ENCODE peak calls at places on chromosomes 16 and 17, in ten cellular contexts. One of them, this sample, is unnamed.
A peak's percentile ranks its signal among the peaks of the same experiment; 100 is the strongest.

GRCh38 chr16:51510416-51510815 is 359.3 kb upstream of the SALL1 start:
- DNase-seq in tibial artery: no peak
- DNase-seq in tibial nerve: no peak
- DNase-seq in H9: no peak
- DNase-seq in fibroblast of lung: no peak
- DNase-seq in breast epithelium: no peak
- DNase-seq in Peyer's patch: no peak
- DNase-seq in CD8-positive, alpha-beta T cell: no peak
- DNase-seq in lower lobe of right lung: no peak
- DNase-seq in thyroid gland: no peak
- DNase-seq in this sample: no peak

GRCh38 chr16:2216330-2216729 is 1.7 kb upstream of the PGP start:
- DNase-seq in tibial nerve: no peak
- DNase-seq in Peyer's patch: no peak
- DNase-seq in tibial artery: no peak
- DNase-seq in lower lobe of right lung: no peak
- DNase-seq in fibroblast of lung: no peak
- DNase-seq in CD8-positive, alpha-beta T cell: no peak
- DNase-seq in breast epithelium: no peak
- DNase-seq in H9: no peak
- DNase-seq in thyroid gland: no peak
- DNase-seq in this sample: no peak

GRCh38 chr16:4140652-4141051 is 24.4 kb upstream of the ADCY9 start:
- DNase-seq in fibroblast of lung: peak; percentile 74
- DNase-seq in tibial artery: no peak
- DNase-seq in thyroid gland: no peak
- DNase-seq in lower lobe of right lung: no peak
- DNase-seq in H9: no peak
- DNase-seq in CD8-positive, alpha-beta T cell: no peak
- DNase-seq in tibial nerve: no peak
- DNase-seq in Peyer's patch: no peak
- DNase-seq in breast epithelium: no peak
- DNase-seq in this sample: no peak

GRCh38 chr17:4900231-4901107 is 1.1 kb downstream of the C17orf107 start:
- DNase-seq in Peyer's patch: peak; percentile 77
- DNase-seq in fibroblast of lung: peak; percentile 21
- DNase-seq in thyroid gland: no peak
- DNase-seq in lower lobe of right lung: peak; percentile 71
- DNase-seq in breast epithelium: no peak
- DNase-seq in CD8-positive, alpha-beta T cell: peak; percentile 34
- DNase-seq in tibial nerve: no peak
- DNase-seq in H9: peak; percentile 94
- DNase-seq in tibial artery: no peak
- DNase-seq in this sample: no peak

GRCh38 chr17:65072577-65073178 is 16.1 kb upstream of the GNA13 start:
- DNase-seq in CD8-positive, alpha-beta T cell: no peak
- DNase-seq in thyroid gland: no peak
- DNase-seq in breast epithelium: no peak
- DNase-seq in fibroblast of lung: no peak
- DNase-seq in H9: no peak
- DNase-seq in tibial artery: no peak
- DNase-seq in lower lobe of right lung: no peak
- DNase-seq in Peyer's patch: peak; percentile 86
- DNase-seq in tibial nerve: no peak
- DNase-seq in this sample: no peak

GRCh38 chr17:73645050-73645871 is 1.0 kb upstream of the SDK2 start:
- DNase-seq in fibroblast of lung: peak; percentile 59
- DNase-seq in lower lobe of right lung: no peak
- DNase-seq in CD8-positive, alpha-beta T cell: no peak
- DNase-seq in breast epithelium: no peak
- DNase-seq in tibial nerve: no peak
- DNase-seq in thyroid gland: peak; percentile 56
- DNase-seq in H9: peak; percentile 73
- DNase-seq in Peyer's patch: peak; percentile 50
- DNase-seq in tibial artery: no peak
- DNase-seq in this sample: no peak

GRCh38 chr16:86044241-86044671 is 145.3 kb downstream of the IRF8 start:
- DNase-seq in tibial artery: peak; percentile 22
- DNase-seq in H9: peak; percentile 86
- DNase-seq in thyroid gland: peak; percentile 14
- DNase-seq in lower lobe of right lung: no peak
- DNase-seq in Peyer's patch: peak; percentile 64
- DNase-seq in tibial nerve: no peak
- DNase-seq in fibroblast of lung: peak; percentile 39
- DNase-seq in CD8-positive, alpha-beta T cell: peak; percentile 13
- DNase-seq in breast epithelium: no peak
- DNase-seq in this sample: no peak

GRCh38 chr16:275041-275621 is 613 bp downstream of the RGS11 start:
- DNase-seq in lower lobe of right lung: no peak
- DNase-seq in H9: peak; percentile 55
- DNase-seq in breast epithelium: no peak
- DNase-seq in tibial artery: no peak
- DNase-seq in Peyer's patch: no peak
- DNase-seq in thyroid gland: no peak
- DNase-seq in tibial nerve: no peak
- DNase-seq in fibroblast of lung: no peak
- DNase-seq in CD8-positive, alpha-beta T cell: no peak
- DNase-seq in this sample: no peak

GRCh38 chr17:40194821-40195220 is 17.6 kb downstream of the RAPGEFL1 start:
- DNase-seq in CD8-positive, alpha-beta T cell: no peak
- DNase-seq in tibial artery: no peak
- DNase-seq in breast epithelium: no peak
- DNase-seq in Peyer's patch: no peak
- DNase-seq in fibroblast of lung: no peak
- DNase-seq in H9: no peak
- DNase-seq in lower lobe of right lung: no peak
- DNase-seq in thyroid gland: no peak
- DNase-seq in tibial nerve: no peak
- DNase-seq in this sample: no peak

GRCh38 chr17:50056217-50056960 is 479 bp downstream of the ITGA3 start:
- DNase-seq in tibial nerve: no peak
- DNase-seq in Peyer's patch: peak; percentile 81
- DNase-seq in CD8-positive, alpha-beta T cell: peak; percentile 42
- DNase-seq in breast epithelium: peak; percentile 79
- DNase-seq in thyroid gland: peak; percentile 82
- DNase-seq in tibial artery: peak; percentile 46
- DNase-seq in H9: peak; percentile 88
- DNase-seq in fibroblast of lung: peak; percentile 69
- DNase-seq in lower lobe of right lung: peak; percentile 80
- DNase-seq in this sample: no peak

GRCh38 chr17:73430165-73430680 is 118.4 kb upstream of the CDC42EP4 start:
- DNase-seq in tibial nerve: no peak
- DNase-seq in lower lobe of right lung: peak; percentile 42
- DNase-seq in breast epithelium: no peak
- DNase-seq in fibroblast of lung: no peak
- DNase-seq in thyroid gland: no peak
- DNase-seq in CD8-positive, alpha-beta T cell: no peak
- DNase-seq in H9: peak; percentile 26
- DNase-seq in tibial artery: no peak
- DNase-seq in Peyer's patch: no peak
- DNase-seq in this sample: no peak

GRCh38 chr17:15232517-15232915 is 32.6 kb downstream of the PMP22 start:
- DNase-seq in tibial nerve: no peak
- DNase-seq in tibial artery: no peak
- DNase-seq in fibroblast of lung: no peak
- DNase-seq in H9: no peak
- DNase-seq in CD8-positive, alpha-beta T cell: no peak
- DNase-seq in Peyer's patch: no peak
- DNase-seq in breast epithelium: no peak
- DNase-seq in thyroid gland: no peak
- DNase-seq in lower lobe of right lung: no peak
- DNase-seq in this sample: no peak

GRCh38 chr17:27349540-27350021 is 55.7 kb downstream of the WSB1 start:
- DNase-seq in lower lobe of right lung: no peak
- DNase-seq in tibial artery: no peak
- DNase-seq in thyroid gland: peak; percentile 30
- DNase-seq in H9: peak; percentile 76
- DNase-seq in fibroblast of lung: no peak
- DNase-seq in Peyer's patch: no peak
- DNase-seq in tibial nerve: no peak
- DNase-seq in CD8-positive, alpha-beta T cell: no peak
- DNase-seq in breast epithelium: no peak
- DNase-seq in this sample: no peak

GRCh38 chr16:47873434-47873833 is 282.4 kb downstream of the ABCC12 start:
- DNase-seq in H9: no peak
- DNase-seq in thyroid gland: no peak
- DNase-seq in tibial nerve: no peak
- DNase-seq in breast epithelium: no peak
- DNase-seq in CD8-positive, alpha-beta T cell: no peak
- DNase-seq in lower lobe of right lung: no peak
- DNase-seq in Peyer's patch: no peak
- DNase-seq in tibial artery: no peak
- DNase-seq in fibroblast of lung: no peak
- DNase-seq in this sample: no peak

GRCh38 chr17:35749560-35750412 is 3.3 kb downstream of the GAS2L2 start:
- DNase-seq in H9: peak; percentile 71
- DNase-seq in CD8-positive, alpha-beta T cell: no peak
- DNase-seq in Peyer's patch: no peak
- DNase-seq in fibroblast of lung: no peak
- DNase-seq in breast epithelium: no peak
- DNase-seq in lower lobe of right lung: no peak
- DNase-seq in tibial nerve: no peak
- DNase-seq in tibial artery: no peak
- DNase-seq in thyroid gland: peak; percentile 14
- DNase-seq in this sample: no peak

GRCh38 chr17:73307130-73307529 is 4.7 kb downstream of the CDC42EP4 start:
- DNase-seq in Peyer's patch: no peak
- DNase-seq in lower lobe of right lung: no peak
- DNase-seq in breast epithelium: no peak
- DNase-seq in CD8-positive, alpha-beta T cell: no peak
- DNase-seq in thyroid gland: peak; percentile 90
- DNase-seq in H9: peak; percentile 23
- DNase-seq in tibial nerve: no peak
- DNase-seq in fibroblast of lung: no peak
- DNase-seq in tibial artery: no peak
- DNase-seq in this sample: no peak

GRCh38 chr16:9332574-9333148 is 241.2 kb downstream of the HAPSTR1 start:
- DNase-seq in lower lobe of right lung: no peak
- DNase-seq in Peyer's patch: no peak
- DNase-seq in tibial artery: no peak
- DNase-seq in H9: no peak
- DNase-seq in CD8-positive, alpha-beta T cell: no peak
- DNase-seq in tibial nerve: no peak
- DNase-seq in fibroblast of lung: no peak
- DNase-seq in breast epithelium: no peak
- DNase-seq in thyroid gland: no peak
- DNase-seq in this sample: no peak

GRCh38 chr17:68319420-68320162 is 28.3 kb downstream of the ARSG start:
- DNase-seq in Peyer's patch: no peak
- DNase-seq in lower lobe of right lung: no peak
- DNase-seq in fibroblast of lung: no peak
- DNase-seq in thyroid gland: no peak
- DNase-seq in tibial nerve: no peak
- DNase-seq in tibial artery: no peak
- DNase-seq in CD8-positive, alpha-beta T cell: no peak
- DNase-seq in breast epithelium: no peak
- DNase-seq in H9: no peak
- DNase-seq in this sample: no peak
- H3K27ac ChIP-seq in Peyer's patch: no peak overlapping the region
- H3K27ac ChIP-seq in lower lobe of right lung: no peak overlapping the region
- H3K27ac ChIP-seq in fibroblast of lung: no peak overlapping the region
- H3K27ac ChIP-seq in thyroid gland: no peak overlapping the region
- H3K27ac ChIP-seq in tibial nerve: no peak overlapping the region
- H3K27ac ChIP-seq in tibial artery: no peak overlapping the region
- H3K27ac ChIP-seq in CD8-positive, alpha-beta T cell: no peak overlapping the region
- H3K27ac ChIP-seq in breast epithelium: no peak overlapping the region
- H3K27ac ChIP-seq in H9: no peak overlapping the region
- H3K27ac ChIP-seq in this sample: no peak overlapping the region

GRCh38 chr16:17461951-17462729 is 8.6 kb downstream of the XYLT1 start:
- DNase-seq in H9: peak; percentile 53
- DNase-seq in breast epithelium: no peak
- DNase-seq in tibial artery: no peak
- DNase-seq in lower lobe of right lung: no peak
- DNase-seq in thyroid gland: no peak
- DNase-seq in CD8-positive, alpha-beta T cell: no peak
- DNase-seq in Peyer's patch: peak; percentile 77
- DNase-seq in fibroblast of lung: no peak
- DNase-seq in tibial nerve: no peak
- DNase-seq in this sample: no peak
- TF ChIP-seq CTCF in H9: peak; percentile 44
- TF ChIP-seq CTCF in breast epithelium: no peak
- TF ChIP-seq CTCF in tibial artery: no peak
- TF ChIP-seq CTCF in lower lobe of right lung: no peak
- TF ChIP-seq CTCF in thyroid gland: no peak
- TF ChIP-seq CTCF in CD8-positive, alpha-beta T cell: no peak
- TF ChIP-seq CTCF in Peyer's patch: no peak
- TF ChIP-seq CTCF in fibroblast of lung: no peak
- TF ChIP-seq CTCF in tibial nerve: no peak
- TF ChIP-seq CTCF in this sample: no peak

GRCh38 chr17:82215095-82215971 is 2.7 kb upstream of the CCDC57 start:
- DNase-seq in H9: no peak
- DNase-seq in tibial artery: no peak
- DNase-seq in CD8-positive, alpha-beta T cell: no peak
- DNase-seq in fibroblast of lung: no peak
- DNase-seq in tibial nerve: no peak
- DNase-seq in thyroid gland: no peak
- DNase-seq in lower lobe of right lung: no peak
- DNase-seq in Peyer's patch: no peak
- DNase-seq in breast epithelium: no peak
- DNase-seq in this sample: no peak

GRCh38 chr17:82217120-82217529 is 4.5 kb upstream of the CCDC57 start:
- DNase-seq in thyroid gland: no peak
- DNase-seq in CD8-positive, alpha-beta T cell: no peak
- DNase-seq in breast epithelium: no peak
- DNase-seq in Peyer's patch: no peak
- DNase-seq in fibroblast of lung: no peak
- DNase-seq in tibial nerve: no peak
- DNase-seq in tibial artery: no peak
- DNase-seq in H9: no peak
- DNase-seq in lower lobe of right lung: peak; percentile 80
- DNase-seq in this sample: no peak

GRCh38 chr17:82215972-82216300 is 3.3 kb upstream of the CCDC57 start:
- DNase-seq in CD8-positive, alpha-beta T cell: no peak
- DNase-seq in fibroblast of lung: no peak
- DNase-seq in H9: no peak
- DNase-seq in Peyer's patch: no peak
- DNase-seq in tibial nerve: no peak
- DNase-seq in breast epithelium: no peak
- DNase-seq in thyroid gland: no peak
- DNase-seq in lower lobe of right lung: no peak
- DNase-seq in tibial artery: no peak
- DNase-seq in this sample: no peak

GRCh38 chr17:82217530-82218204 is 5.0 kb upstream of the CCDC57 start:
- DNase-seq in breast epithelium: no peak
- DNase-seq in tibial nerve: no peak
- DNase-seq in CD8-positive, alpha-beta T cell: no peak
- DNase-seq in fibroblast of lung: peak; percentile 94
- DNase-seq in lower lobe of right lung: peak; percentile 89
- DNase-seq in tibial artery: no peak
- DNase-seq in Peyer's patch: no peak
- DNase-seq in thyroid gland: no peak
- DNase-seq in H9: no peak
- DNase-seq in this sample: no peak

GRCh38 chr17:82216301-82217119 is 3.9 kb upstream of the CCDC57 start:
- DNase-seq in breast epithelium: no peak
- DNase-seq in lower lobe of right lung: peak; percentile 94
- DNase-seq in tibial nerve: peak; percentile 57
- DNase-seq in tibial artery: peak; percentile 73
- DNase-seq in fibroblast of lung: peak; percentile 91
- DNase-seq in H9: no peak
- DNase-seq in thyroid gland: peak; percentile 87
- DNase-seq in CD8-positive, alpha-beta T cell: no peak
- DNase-seq in Peyer's patch: peak; percentile 89
- DNase-seq in this sample: no peak
- H3K4me1 ChIP-seq in breast epithelium: peaks cover 10% of the 10 kb centered on the region
- H3K4me1 ChIP-seq in lower lobe of right lung: peaks cover 48% of the 10 kb centered on the region
- H3K4me1 ChIP-seq in tibial nerve: peaks cover 33% of the 10 kb centered on the region
- H3K4me1 ChIP-seq in tibial artery: peaks cover 52% of the 10 kb centered on the region
- H3K4me1 ChIP-seq in fibroblast of lung: peaks cover 30% of the 10 kb centered on the region
- H3K4me1 ChIP-seq in H9: no peaks in the 10 kb centered on the region
- H3K4me1 ChIP-seq in thyroid gland: peaks cover 36% of the 10 kb centered on the region
- H3K4me1 ChIP-seq in CD8-positive, alpha-beta T cell: peaks cover 32% of the 10 kb centered on the region
- H3K4me1 ChIP-seq in Peyer's patch: peaks cover 26% of the 10 kb centered on the region
- H3K4me1 ChIP-seq in this sample: peaks cover 40% of the 10 kb centered on the region

GRCh38 chr16:88785106-88785924 is at the start of gene PIEZO1:
- DNase-seq in fibroblast of lung: peak; percentile 47
- DNase-seq in breast epithelium: peak; percentile 79
- DNase-seq in H9: no peak
- DNase-seq in thyroid gland: peak; percentile 73
- DNase-seq in Peyer's patch: peak; percentile 91
- DNase-seq in tibial nerve: peak; percentile 58
- DNase-seq in CD8-positive, alpha-beta T cell: peak; percentile 78
- DNase-seq in lower lobe of right lung: peak; percentile 89
- DNase-seq in tibial artery: peak; percentile 57
- DNase-seq in this sample: no peak
- H3K27ac ChIP-seq in fibroblast of lung: peak within 1 kb of the TSS; percentile 83
- H3K27ac ChIP-seq in breast epithelium: peak within 1 kb of the TSS; percentile 99
- H3K27ac ChIP-seq in H9: no peak within 1 kb of the TSS
- H3K27ac ChIP-seq in thyroid gland: peak within 1 kb of the TSS; percentile 78
- H3K27ac ChIP-seq in Peyer's patch: peak within 1 kb of the TSS; percentile 96
- H3K27ac ChIP-seq in tibial nerve: peak within 1 kb of the TSS; percentile 94
- H3K27ac ChIP-seq in CD8-positive, alpha-beta T cell: peak within 1 kb of the TSS; percentile 40
- H3K27ac ChIP-seq in lower lobe of right lung: peak within 1 kb of the TSS; percentile 94
- H3K27ac ChIP-seq in tibial artery: peak within 1 kb of the TSS; percentile 87
- H3K27ac ChIP-seq in this sample: peak within 1 kb of the TSS; percentile 98